ENCODE peak calls at places on chromosomes 5 and 9, in six cellular contexts. One of them, this sample, is unnamed.

GRCh38 chr5:116372931-116373597 is 201.6 kb downstream of the SEMA6A start:
- DNase-seq in neuronal stem cell: no peak
- DNase-seq in mesendoderm: no peak
- DNase-seq in H9: no peak
- DNase-seq in IMR-90: no peak
- DNase-seq in H1: no peak
- DNase-seq in this sample: no peak

GRCh38 chr5:142184939-142185526 is 76.5 kb downstream of the NDFIP1 start:
- DNase-seq in H9: no peak
- DNase-seq in mesendoderm: no peak
- DNase-seq in neuronal stem cell: no peak
- DNase-seq in IMR-90: no peak
- DNase-seq in H1: no peak
- DNase-seq in this sample: no peak

GRCh38 chr5:79416499-79416898 is 97.4 kb downstream of the HOMER1 start:
- DNase-seq in H9: no peak
- DNase-seq in IMR-90: peak
- DNase-seq in H1: no peak
- DNase-seq in mesendoderm: no peak
- DNase-seq in neuronal stem cell: no peak
- DNase-seq in this sample: peak

GRCh38 chr5:160192424-160192823 is 36.9 kb upstream of the FABP6 start:
- DNase-seq in neuronal stem cell: no peak
- DNase-seq in H1: no peak
- DNase-seq in mesendoderm: no peak
- DNase-seq in IMR-90: no peak
- DNase-seq in H9: no peak
- DNase-seq in this sample: no peak

GRCh38 chr5:16894236-16895057 is 41.6 kb downstream of the MYO10 start:
- DNase-seq in neuronal stem cell: peak
- DNase-seq in mesendoderm: peak
- DNase-seq in IMR-90: peak
- DNase-seq in H1: no peak
- DNase-seq in H9: no peak
- DNase-seq in this sample: peak

GRCh38 chr5:74851684-74852353 is 14.4 kb downstream of the FAM169A start:
- DNase-seq in mesendoderm: no peak
- DNase-seq in IMR-90: peak
- DNase-seq in neuronal stem cell: no peak
- DNase-seq in H9: no peak
- DNase-seq in H1: no peak
- DNase-seq in this sample: no peak

GRCh38 chr5:30765227-30765626 is 428.3 kb upstream of the CDH6 start:
- DNase-seq in H9: no peak
- DNase-seq in neuronal stem cell: no peak
- DNase-seq in mesendoderm: no peak
- DNase-seq in IMR-90: peak
- DNase-seq in H1: no peak
- DNase-seq in this sample: peak

GRCh38 chr9:131619680-131620079 is 74.4 kb downstream of the PRRT1B start:
- DNase-seq in H9: no peak
- DNase-seq in IMR-90: no peak
- DNase-seq in mesendoderm: no peak
- DNase-seq in H1: no peak
- DNase-seq in neuronal stem cell: no peak
- DNase-seq in this sample: no peak

GRCh38 chr5:68071243-68071642 is 144.3 kb upstream of the PIK3R1 start:
- DNase-seq in H9: no peak
- DNase-seq in neuronal stem cell: no peak
- DNase-seq in H1: no peak
- DNase-seq in mesendoderm: no peak
- DNase-seq in IMR-90: no peak
- DNase-seq in this sample: no peak

GRCh38 chr9:7234144-7234543 is 476.4 kb downstream of the KDM4C start:
- DNase-seq in neuronal stem cell: peak
- DNase-seq in mesendoderm: peak
- DNase-seq in IMR-90: peak
- DNase-seq in H9: peak
- DNase-seq in H1: peak
- DNase-seq in this sample: peak

GRCh38 chr5:179385892-179386291 is 40.6 kb upstream of the ADAMTS2 start:
- DNase-seq in H1: no peak
- DNase-seq in mesendoderm: no peak
- DNase-seq in IMR-90: no peak
- DNase-seq in neuronal stem cell: no peak
- DNase-seq in H9: peak
- DNase-seq in this sample: no peak

GRCh38 chr5:160467555-160468418 is 46.1 kb downstream of the PTTG1 start:
- DNase-seq in H9: peak
- DNase-seq in H1: no peak
- DNase-seq in mesendoderm: no peak
- DNase-seq in IMR-90: peak
- DNase-seq in neuronal stem cell: no peak
- DNase-seq in this sample: peak

GRCh38 chr5:39638803-39639202 is 214.0 kb upstream of the DAB2 start:
- DNase-seq in neuronal stem cell: no peak
- DNase-seq in H1: no peak
- DNase-seq in IMR-90: no peak
- DNase-seq in H9: no peak
- DNase-seq in mesendoderm: no peak
- DNase-seq in this sample: no peak

DNA sequence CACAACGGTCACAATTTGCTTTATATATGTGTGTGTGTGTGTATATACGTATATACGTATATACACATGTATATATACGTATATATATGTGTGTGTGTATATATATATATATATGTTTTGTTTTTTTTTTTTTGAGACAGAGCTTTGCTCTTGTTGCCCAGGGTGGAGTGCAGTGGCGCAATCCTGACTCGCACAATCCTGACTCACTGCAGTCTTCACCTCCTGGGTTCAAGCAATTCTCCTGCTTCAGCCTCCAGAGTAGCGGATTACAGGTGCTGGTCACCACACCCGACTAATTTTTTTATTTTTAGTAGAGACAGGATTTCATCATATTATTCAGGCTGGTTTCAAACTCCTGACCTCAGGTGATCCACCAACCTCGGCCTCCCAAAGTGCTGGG is 3.1 kb downstream of the RNF38 start:
- DNase-seq in H1: no peak
- DNase-seq in neuronal stem cell: no peak
- DNase-seq in H9: no peak
- DNase-seq in mesendoderm: no peak
- DNase-seq in IMR-90: no peak
- DNase-seq in this sample: peak
- H3K4me2 ChIP-seq in H1: no peak
- H3K4me2 ChIP-seq in neuronal stem cell: no peak
- H3K4me2 ChIP-seq in H9: no peak
- H3K4me2 ChIP-seq in mesendoderm: no peak
- H3K4me2 ChIP-seq in IMR-90: no peak
- H3K4me2 ChIP-seq in this sample: no peak

DNA sequence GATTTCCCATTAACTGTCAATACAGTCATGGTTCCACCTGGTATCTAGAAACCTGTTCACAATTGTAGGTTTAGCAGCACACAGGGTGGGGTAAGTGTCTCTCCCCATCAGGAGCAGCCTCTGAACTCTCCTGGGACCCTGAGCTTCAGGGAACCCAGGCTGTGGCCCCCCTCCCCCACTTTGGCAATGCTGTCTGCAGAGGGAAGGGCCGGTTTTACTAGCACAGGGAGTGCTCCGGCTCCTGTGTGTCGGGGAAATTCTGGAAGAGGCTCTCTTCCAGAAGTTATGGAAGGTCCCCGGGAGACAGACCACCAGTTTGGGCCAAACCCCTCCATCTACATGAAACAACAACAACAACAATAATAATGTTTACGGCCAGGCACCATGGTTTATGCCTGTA is 9.9 kb downstream of the DAB2IP start:
- DNase-seq in neuronal stem cell: no peak
- DNase-seq in IMR-90: no peak
- DNase-seq in mesendoderm: no peak
- DNase-seq in H9: no peak
- DNase-seq in H1: no peak
- DNase-seq in this sample: no peak
- H3K18ac ChIP-seq in neuronal stem cell: no peak
- H3K18ac ChIP-seq in IMR-90: no peak
- H3K18ac ChIP-seq in mesendoderm: no peak
- H3K18ac ChIP-seq in H9: no peak
- H3K18ac ChIP-seq in H1: no peak
- H3K18ac ChIP-seq in this sample: no peak

GRCh38 chr5:72463499-72464052 is 43.6 kb downstream of the ZNF366 start:
- DNase-seq in mesendoderm: no peak
- DNase-seq in IMR-90: no peak
- DNase-seq in H1: no peak
- DNase-seq in neuronal stem cell: no peak
- DNase-seq in H9: no peak
- DNase-seq in this sample: no peak
- H3K27ac ChIP-seq in mesendoderm: no peak
- H3K27ac ChIP-seq in IMR-90: no peak
- H3K27ac ChIP-seq in H1: no peak
- H3K27ac ChIP-seq in neuronal stem cell: no peak
- H3K27ac ChIP-seq in H9: no peak
- H3K27ac ChIP-seq in this sample: no peak

GRCh38 chr9:94823710-94824109 is 97.2 kb downstream of the AOPEP start:
- DNase-seq in mesendoderm: no peak
- DNase-seq in H9: no peak
- DNase-seq in H1: no peak
- DNase-seq in neuronal stem cell: no peak
- DNase-seq in IMR-90: no peak
- DNase-seq in this sample: no peak

GRCh38 chr9:94817291-94818195 is 91.0 kb downstream of the AOPEP start:
- DNase-seq in mesendoderm: no peak
- DNase-seq in H9: no peak
- DNase-seq in neuronal stem cell: no peak
- DNase-seq in IMR-90: no peak
- DNase-seq in H1: no peak
- DNase-seq in this sample: no peak

GRCh38 chr9:94818196-94818541 is 91.7 kb downstream of the AOPEP start:
- DNase-seq in neuronal stem cell: no peak
- DNase-seq in mesendoderm: no peak
- DNase-seq in H1: no peak
- DNase-seq in H9: no peak
- DNase-seq in IMR-90: no peak
- DNase-seq in this sample: no peak

GRCh38 chr9:94821098-94821930 is 94.8 kb downstream of the AOPEP start:
- DNase-seq in neuronal stem cell: no peak
- DNase-seq in H9: no peak
- DNase-seq in H1: no peak
- DNase-seq in mesendoderm: no peak
- DNase-seq in IMR-90: no peak
- DNase-seq in this sample: no peak

DNA sequence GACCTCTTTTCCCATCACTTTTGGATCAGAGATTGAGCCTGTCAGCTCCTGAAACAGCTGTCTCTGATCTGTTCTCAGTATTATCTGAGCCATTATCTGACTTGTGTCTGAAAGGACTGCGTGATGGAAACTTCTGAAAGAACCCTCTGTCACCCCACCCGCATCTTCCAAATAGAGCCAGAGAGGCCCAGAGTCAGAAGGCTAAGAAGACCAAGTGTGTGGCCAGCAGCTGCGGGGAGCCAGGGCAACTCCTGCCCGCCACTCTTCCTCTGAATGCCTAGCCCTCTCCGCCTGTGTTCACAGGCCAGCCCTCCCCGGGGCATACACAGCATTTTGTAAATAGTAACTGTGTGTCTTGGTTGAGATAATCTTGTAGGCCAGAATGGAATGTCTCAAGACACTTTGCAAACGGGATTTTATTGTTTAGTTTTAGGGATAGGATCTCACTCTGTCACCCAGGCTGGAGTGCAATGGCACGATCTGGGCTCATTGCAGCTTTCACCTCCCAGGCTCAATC is 92.7 kb downstream of the AOPEP start:
- DNase-seq in H9: no peak
- DNase-seq in H1: no peak
- DNase-seq in neuronal stem cell: no peak
- DNase-seq in mesendoderm: no peak
- DNase-seq in IMR-90: no peak
- DNase-seq in this sample: no peak
- H3K4me2 ChIP-seq in H9: no peak
- H3K4me2 ChIP-seq in H1: no peak
- H3K4me2 ChIP-seq in neuronal stem cell: no peak
- H3K4me2 ChIP-seq in mesendoderm: no peak
- H3K4me2 ChIP-seq in IMR-90: no peak
- H3K4me2 ChIP-seq in this sample: no peak